ENCODE peak calls at places on chromosomes 3 and 15, in nine cellular contexts. W, X, I, O, Z, N, B, S and G are unnamed samples.

GRCh38 chr15:74203914-74204431 is 1.4 kb upstream of the STRA6 start:
- DNase-seq in W (peak), X (no peak), I (peak), O (no peak), Z (no peak), N (no peak), B (peak), S (no peak), G (no peak)

GRCh38 chr3:113649169-113649833 is 47.1 kb downstream of the USF3 start:
- DNase-seq in W (no peak), X (no peak), I (no peak), O (no peak), Z (no peak), N (no peak), B (no peak), S (no peak), G (no peak)

GRCh38 chr3:25362118-25362517 is 65.9 kb upstream of the RARB start:
- DNase-seq in W (peak), X (no peak), I (no peak), O (no peak), Z (no peak), N (no peak), B (no peak), S (no peak), G (no peak)

GRCh38 chr15:70356919-70357318 is 259.2 kb upstream of the TLE3 start:
- DNase-seq in W (no peak), X (no peak), I (no peak), O (no peak), Z (no peak), N (no peak), B (no peak), S (no peak), G (no peak)

GRCh38 chr3:101219842-101220560 is 100.4 kb downstream of the IMPG2 start:
- DNase-seq in W (no peak), X (no peak), I (no peak), O (no peak), Z (no peak), N (no peak), B (no peak), S (no peak), G (no peak)

GRCh38 chr3:80496452-80496851 is 728.7 kb upstream of the ROBO1 start:
- DNase-seq in W (no peak), X (no peak), I (no peak), O (no peak), Z (no peak), N (no peak), B (no peak), S (no peak), G (no peak)

GRCh38 chr15:76861815-76862397 is 43.2 kb downstream of the SCAPER start:
- DNase-seq in W (no peak), X (no peak), I (no peak), O (no peak), Z (no peak), N (no peak), B (no peak), S (no peak), G (no peak)

GRCh38 chr3:9793161-9793781 is 389 bp downstream of the ARPC4 start:
- DNase-seq in W (no peak), X (peak), I (peak), O (peak), Z (no peak), N (peak), B (peak), S (peak), G (peak)

GRCh38 chr3:179100652-179101051 is 29.0 kb upstream of the ZMAT3 start:
- DNase-seq in W (no peak), X (peak), I (no peak), O (peak), Z (peak), N (no peak), B (peak), S (no peak), G (no peak)

GRCh38 chr3:64382171-64382570 is 156.9 kb upstream of the PRICKLE2 start:
- DNase-seq in W (no peak), X (peak), I (no peak), O (peak), Z (no peak), N (no peak), B (no peak), S (no peak), G (no peak)

GRCh38 chr15:37907136-37907535 is 27.3 kb upstream of the TMCO5A start:
- DNase-seq in W (no peak), X (peak), I (no peak), O (peak), Z (peak), N (no peak), B (no peak), S (no peak), G (no peak)

GRCh38 chr3:141302364-141303141 is 65.8 kb upstream of the ZBTB38 start:
- DNase-seq in W (peak), X (peak), I (peak), O (peak), Z (no peak), N (no peak), B (peak), S (no peak), G (no peak)

GRCh38 chr3:14463330-14464216 is 61.2 kb downstream of the SLC6A6 start:
- DNase-seq in W (peak), X (no peak), I (no peak), O (no peak), Z (no peak), N (no peak), B (no peak), S (no peak), G (no peak)